ENCODE peak calls at places on chromosomes 1 and 21, in eight cellular contexts. E is BE2C, N is fibroblast of mammary gland, D is thoracic aorta, X is HL-60, U is fibroblast of lung, W is ascending aorta, F is HFF-Myc. Z is an unnamed sample.

GRCh38 chr1:16367968-16368910 is 1.2 kb downstream of the SZRD1 start:
- DNase-seq in D (no peak), F (no peak), U (peak; percentile 33), W (no peak), X (no peak), E (no peak), N (no peak), Z (peak; percentile 16)

GRCh38 chr1:226656601-226657277 is 82.3 kb downstream of the ITPKB start:
- DNase-seq in E (peak; percentile 56), F (peak; percentile 45), D (peak; percentile 50), N (peak; percentile 99), X (no peak), U (peak; percentile 92), W (no peak), Z (peak; percentile 91)

GRCh38 chr1:78340006-78340405 is 150.8 kb upstream of the PTGFR start:
- DNase-seq in F (no peak), U (peak; percentile 79), N (peak; percentile 93), E (no peak), X (no peak), W (no peak), D (no peak), Z (peak; percentile 83)

GRCh38 chr1:101291562-101292035 is 54.8 kb downstream of the S1PR1 start:
- DNase-seq in N (peak; percentile 84), D (no peak), W (no peak), E (no peak), U (peak; percentile 80), F (peak; percentile 49), X (peak; percentile 14), Z (peak; percentile 42)

GRCh38 chr1:248884632-248885295 is 21.3 kb upstream of the PGBD2 start:
- DNase-seq in E (no peak), W (no peak), D (no peak), F (no peak), X (no peak), N (no peak), U (no peak), Z (no peak)

GRCh38 chr21:36891692-36892091 is 74.8 kb downstream of the HLCS start:
- DNase-seq in N (no peak), E (peak; percentile 68), U (no peak), D (no peak), X (no peak), F (no peak), W (no peak), Z (no peak)

GRCh38 chr1:160978510-160978927 is 23.9 kb upstream of the ITLN2 start:
- DNase-seq in D (no peak), N (no peak), E (no peak), W (no peak), X (no peak), U (no peak), F (no peak), Z (peak; percentile 30)

GRCh38 chr1:193916452-193916851 is 730.0 kb upstream of the B3GALT2 start:
- DNase-seq in E (no peak), U (no peak), X (no peak), W (no peak), N (no peak), D (no peak), F (no peak), Z (no peak)

GRCh38 chr1:156259805-156260204 is 11.9 kb upstream of the PAQR6 start:
- DNase-seq in W (no peak), U (no peak), N (no peak), F (no peak), E (peak; percentile 78), D (no peak), X (no peak), Z (no peak)

GRCh38 chr1:62336638-62337534 is 17.7 kb upstream of the KANK4 start:
- DNase-seq in D (no peak), W (no peak), E (no peak), F (no peak), N (no peak), U (no peak), X (no peak), Z (peak; percentile 51)

GRCh38 chr1:222010306-222010705 is 268.4 kb upstream of the DUSP10 start:
- DNase-seq in F (no peak), U (no peak), X (no peak), W (no peak), E (no peak), D (no peak), N (no peak), Z (peak; percentile 57)

GRCh38 chr1:48018799-48019198 is 21.6 kb upstream of the TRABD2B start:
- DNase-seq in U (no peak), X (no peak), E (no peak), D (no peak), F (no peak), N (no peak), W (no peak), Z (peak; percentile 91)

GRCh38 chr1:61244114-61244513 is 161.8 kb downstream of the NFIA start:
- DNase-seq in F (peak; percentile 27), W (no peak), U (peak; percentile 90), D (no peak), X (no peak), N (peak; percentile 91), E (no peak), Z (peak; percentile 16)

GRCh38 chr1:57831624-57832023 is 407.8 kb upstream of the DAB1 start:
- DNase-seq in W (no peak), D (no peak), E (no peak), U (peak; percentile 39), X (no peak), N (peak; percentile 77), F (no peak), Z (peak; percentile 95)

GRCh38 chr1:52127181-52128175 is 14.4 kb upstream of the ZFYVE9 start:
- DNase-seq in E (peak; percentile 42), N (peak; percentile 79), X (no peak), U (peak; percentile 83), D (no peak), F (peak; percentile 47), W (no peak), Z (peak; percentile 93)

GRCh38 chr21:21247441-21247840 is 249.2 kb downstream of the NCAM2 start:
- DNase-seq in W (no peak), U (peak; percentile 41), F (no peak), X (no peak), E (no peak), D (no peak), N (peak; percentile 1), Z (no peak)

GRCh38 chr1:226702957-226703831 is 35.9 kb downstream of the ITPKB start:
- DNase-seq in D (no peak), X (peak; percentile 43), U (peak; percentile 80), E (peak; percentile 77), W (no peak), F (no peak), N (peak; percentile 54), Z (peak; percentile 34)

GRCh38 chr1:110390692-110391232 is at the start of gene SLC16A4:
- DNase-seq in F (peak; percentile 52), D (no peak), E (no peak), X (no peak), U (peak; percentile 60), N (peak; percentile 64), W (no peak), Z (peak; percentile 69)

GRCh38 chr1:218361298-218362065 is 16.3 kb downstream of the TGFB2 start:
- DNase-seq in E (peak; percentile 19), X (no peak), N (peak; percentile 71), D (no peak), U (peak; percentile 83), W (no peak), F (no peak), Z (peak; percentile 45)

GRCh38 chr1:168195199-168196135 is 16.7 kb downstream of the TIPRL start:
- DNase-seq in X (no peak), N (no peak), F (no peak), U (no peak), W (no peak), E (no peak), D (no peak), Z (no peak)

DNA sequence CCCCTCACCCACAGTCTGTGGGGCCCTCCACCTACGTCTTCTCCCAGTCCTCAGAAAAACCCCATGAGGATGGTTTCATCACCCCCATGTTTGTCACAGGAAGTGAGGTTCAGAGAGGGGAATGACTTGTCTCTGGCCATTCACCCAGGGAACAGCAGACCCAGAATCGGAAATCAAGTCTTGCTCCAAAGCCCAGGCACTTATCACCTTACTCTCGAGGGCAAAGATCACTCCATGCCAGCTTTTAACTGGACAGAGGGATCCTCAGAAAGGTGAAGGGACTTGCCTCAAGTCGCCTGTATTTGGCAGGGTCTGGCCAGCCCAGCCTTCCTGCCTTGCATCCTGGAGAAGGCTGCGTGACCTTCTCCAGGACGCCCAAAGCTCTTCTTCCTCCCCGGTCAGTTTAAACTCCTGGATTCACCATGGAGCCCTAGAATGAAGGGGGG is 57.9 kb upstream of the SSBP3 start:
- DNase-seq in F (no peak), N (peak; percentile 24), E (no peak), X (no peak), U (no peak), W (no peak), D (no peak), Z (no peak)
- H3K4me3 ChIP-seq in F (no peak overlapping the region), N (no peak overlapping the region), E (no peak overlapping the region), X (no peak overlapping the region), U (no peak overlapping the region), W (no peak overlapping the region), D (no peak overlapping the region), Z (no peak overlapping the region)

DNA sequence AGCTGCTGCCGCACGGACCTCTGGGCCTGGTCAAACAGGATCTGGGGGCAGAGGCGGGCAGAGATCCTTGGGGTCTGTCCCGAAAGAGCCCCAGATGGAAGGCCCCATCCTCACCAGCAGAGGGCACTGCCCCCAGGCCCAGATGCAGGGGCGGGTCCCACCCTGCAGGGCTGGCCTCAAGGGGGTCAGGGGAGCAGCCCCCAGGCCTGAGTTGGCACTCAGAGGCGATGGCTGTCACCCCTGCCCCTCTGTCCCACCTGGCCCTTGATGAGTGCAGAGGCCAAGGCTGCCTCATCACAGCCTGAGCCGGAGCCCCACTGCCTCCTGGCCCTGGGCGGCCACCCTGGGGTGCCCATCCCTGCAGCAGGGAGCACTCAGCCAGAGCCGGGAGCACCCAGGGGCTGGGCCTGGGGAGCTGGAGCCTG is 5.7 kb downstream of the ACAP3 start:
- DNase-seq in W (no peak), D (no peak), F (no peak), N (no peak), X (no peak), E (no peak), U (no peak), Z (no peak)
- TF ChIP-seq CTCF in W (no peak), D (peak; percentile 11), F (peak; percentile 57), N (peak; percentile 37), X (peak; percentile 7), E (peak; percentile 49), U (peak; percentile 46), Z (peak; percentile 30)

DNA sequence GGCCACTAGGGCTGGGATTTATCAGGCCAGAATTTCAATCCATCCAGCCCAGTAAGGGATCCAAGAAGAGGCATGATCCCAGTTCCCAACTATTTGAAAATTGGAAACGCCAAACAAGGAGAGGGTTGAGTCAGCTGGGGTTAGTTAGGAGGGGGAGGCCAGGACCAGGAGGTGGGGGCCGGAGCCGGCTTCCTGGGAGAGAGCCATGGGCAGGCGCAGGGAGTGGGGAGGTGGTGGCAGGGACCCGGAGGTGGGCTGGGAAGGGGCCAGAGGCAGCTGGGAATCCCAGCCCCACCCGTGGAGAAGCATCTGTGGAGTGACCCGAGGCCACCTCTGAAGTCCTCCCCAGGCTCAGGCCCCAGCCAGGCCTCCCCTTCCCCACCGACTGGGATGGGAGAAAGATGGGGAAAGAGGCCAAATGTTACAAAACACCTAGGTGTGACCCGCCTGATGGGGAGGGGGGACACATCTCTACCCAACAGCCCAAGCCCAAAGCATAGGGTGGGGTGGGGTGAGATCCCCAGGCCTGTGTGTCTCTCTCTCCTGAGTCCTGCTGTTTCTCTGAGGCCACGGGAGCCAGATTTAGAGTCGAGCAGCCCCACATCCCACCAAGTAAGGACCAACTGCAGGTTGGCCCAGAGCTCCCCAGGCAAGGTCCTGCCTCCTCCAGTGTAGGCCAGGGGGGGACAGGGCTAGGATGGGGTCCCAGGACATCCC is 10.1 kb downstream of the HSPG2 start:
- DNase-seq in W (no peak), E (no peak), F (no peak), X (no peak), D (no peak), N (peak; percentile 91), U (peak; percentile 73), Z (no peak)
- H3K4me3 ChIP-seq in W (peak overlapping the region; percentile 18), E (no peak overlapping the region), F (no peak overlapping the region), X (no peak overlapping the region), D (peak overlapping the region; percentile 20), N (no peak overlapping the region), U (no peak overlapping the region), Z (no peak overlapping the region)

GRCh38 chr1:232292818-232293217 is 337.1 kb downstream of the SIPA1L2 start:
- DNase-seq in E (no peak), F (no peak), W (no peak), X (no peak), D (no peak), N (no peak), U (no peak), Z (peak; percentile 72)
- TF ChIP-seq CTCF in E (no peak), F (no peak), W (no peak), X (no peak), D (no peak), N (no peak), U (no peak), Z (peak; percentile 62)